ENCODE peak calls at places on chromosomes 12 and 14, in six cellular contexts. X is Peyer's patch, Y is gastrocnemius medialis, S is A549, U is lung, G is IMR-90. Z is an unnamed sample.

GRCh38 chr12:59580050-59580449 is 15.8 kb upstream of the SLC16A7 start:
- DNase-seq in X (no peak), Y (no peak), S (no peak), U (no peak), G (no peak), Z (no peak)

GRCh38 chr14:76950043-76951020 is 78.2 kb downstream of the IRF2BPL start:
- DNase-seq in X (no peak), Y (no peak), S (no peak), U (no peak), G (peak; percentile 44), Z (no peak)

GRCh38 chr12:64452559-64453329 is 824 bp downstream of the TBK1 start:
- DNase-seq in X (no peak), Y (no peak), S (peak; percentile 46), U (no peak), G (peak; percentile 90), Z (no peak)

GRCh38 chr12:122076743-122077495 is 1.6 kb upstream of the MLXIP start:
- DNase-seq in X (peak; percentile 58), Y (no peak), S (no peak), U (no peak), G (no peak), Z (no peak)

GRCh38 chr14:52852810-52853521 is 61.6 kb upstream of the GNPNAT1 start:
- DNase-seq in X (no peak), Y (no peak), S (no peak), U (no peak), G (peak; percentile 20), Z (no peak)

GRCh38 chr14:22432348-22432976 is 156.6 kb downstream of the DAD1 start:
- DNase-seq in X (no peak), Y (peak; percentile 16), S (peak; percentile 41), U (peak; percentile 51), G (peak; percentile 84), Z (peak; percentile 70)

GRCh38 chr14:68939893-68940613 is 39.0 kb downstream of the ACTN1 start:
- DNase-seq in X (no peak), Y (peak; percentile 46), S (peak; percentile 82), U (no peak), G (peak; percentile 97), Z (peak; percentile 83)

GRCh38 chr12:2598001-2598400 is 196.8 kb upstream of the FKBP4 start:
- DNase-seq in X (no peak), Y (no peak), S (no peak), U (no peak), G (no peak), Z (no peak)

GRCh38 chr14:67426983-67427601 is 15.1 kb upstream of the PLEK2 start:
- DNase-seq in X (peak; percentile 61), Y (peak; percentile 64), S (peak; percentile 91), U (peak; percentile 72), G (peak; percentile 76), Z (peak; percentile 80)

GRCh38 chr12:46549527-46550265 is 177.1 kb upstream of the SLC38A2 start:
- DNase-seq in X (no peak), Y (no peak), S (no peak), U (no peak), G (peak; percentile 97), Z (no peak)

GRCh38 chr12:47750229-47750798 is 8.4 kb downstream of the RAPGEF3 start:
- DNase-seq in X (no peak), Y (no peak), S (no peak), U (no peak), G (no peak), Z (no peak)
- H3K4me1 ChIP-seq in X (peaks cover 7% of the 10 kb centered on the region), Y (peaks cover 33% of the 10 kb centered on the region), S (peaks cover 27% of the 10 kb centered on the region), U (peaks cover 16% of the 10 kb centered on the region), G (peaks cover 12% of the 10 kb centered on the region), Z (peaks cover 17% of the 10 kb centered on the region)

DNA sequence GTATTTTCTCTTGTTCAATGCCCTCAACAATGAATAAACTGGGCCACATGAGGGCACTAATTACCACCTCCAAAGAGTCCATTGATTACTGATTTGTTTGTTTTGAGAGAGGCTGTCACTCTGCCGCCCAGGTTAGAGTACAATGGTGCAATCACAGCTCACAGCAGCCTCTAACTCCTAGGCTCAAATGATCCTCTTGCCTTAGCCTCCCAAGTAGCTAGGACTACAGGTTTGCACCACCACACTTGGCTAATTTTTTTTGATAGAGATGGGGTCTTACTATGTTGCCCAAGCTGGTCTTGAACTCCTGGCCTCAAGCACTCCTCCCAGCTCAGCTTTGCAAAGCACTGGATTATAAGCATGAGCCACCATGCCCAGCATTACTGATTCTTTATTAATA is 28.3 kb upstream of the SYCP3 start:
- DNase-seq in X (no peak), Y (no peak), S (no peak), U (no peak), G (no peak), Z (no peak)
- TF ChIP-seq CTCF in X (no peak), Y (no peak), S (no peak), U (no peak), G (no peak), Z (no peak)

DNA sequence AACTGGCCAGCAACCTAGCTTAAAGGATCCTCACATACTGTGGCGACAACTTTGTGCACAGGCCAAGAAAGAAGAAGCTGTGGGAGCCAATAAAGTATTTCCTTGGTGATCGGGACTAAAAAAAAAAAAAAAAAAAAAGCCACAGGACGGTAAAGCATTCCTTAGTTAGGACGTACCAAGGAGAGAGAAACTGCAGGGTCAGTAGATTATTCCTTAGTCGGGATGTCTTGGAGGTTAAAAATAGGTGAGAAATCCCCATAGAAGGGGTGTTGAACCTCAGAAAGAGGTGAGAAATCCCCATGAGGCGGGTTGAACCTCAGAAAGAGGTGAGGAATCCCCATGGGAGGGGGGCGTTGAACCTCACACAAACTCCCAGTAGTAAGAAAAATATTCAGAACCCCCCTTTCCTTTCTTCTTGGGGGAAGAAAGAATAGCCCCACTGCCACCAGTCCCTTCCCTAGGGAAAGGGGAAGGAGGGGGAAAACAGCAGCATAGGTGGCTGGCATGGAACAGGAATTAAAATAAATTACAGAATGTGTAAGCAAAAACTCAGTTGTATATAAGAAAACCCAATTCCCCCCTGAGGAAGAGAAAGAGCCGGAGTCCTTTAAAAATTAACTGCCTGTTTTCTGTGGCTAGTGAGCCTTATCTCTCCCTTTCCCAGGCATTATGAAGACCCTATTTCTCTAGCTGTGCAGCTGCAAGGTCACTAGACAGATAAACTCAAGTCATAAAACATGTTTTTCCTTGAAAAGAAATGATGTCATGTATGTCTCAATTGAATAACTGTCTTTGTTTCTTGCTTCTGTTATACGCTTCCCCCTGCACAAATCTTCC is 26.8 kb downstream of the KLRK1 start:
- DNase-seq in X (no peak), Y (no peak), S (no peak), U (no peak), G (no peak), Z (no peak)
- H3K27ac ChIP-seq in X (peak overlapping the region; percentile 80), Y (peak overlapping the region; percentile 89), S (no peak overlapping the region), U (peak overlapping the region; percentile 99), G (no peak overlapping the region), Z (peak overlapping the region; percentile 88)

GRCh38 chr12:132505105-132505851 is 15.3 kb downstream of the FBRSL1 start:
- DNase-seq in X (peak; percentile 50), Y (no peak), S (no peak), U (peak; percentile 46), G (no peak), Z (no peak)
- H3K4me1 ChIP-seq in X (peaks cover 5% of the 10 kb centered on the region), Y (peaks cover 68% of the 10 kb centered on the region), S (peaks cover 20% of the 10 kb centered on the region), U (peaks cover 61% of the 10 kb centered on the region), G (peaks cover 18% of the 10 kb centered on the region), Z (peaks cover 19% of the 10 kb centered on the region)